ENCODE peak calls at places on chromosomes 13 and 19, in six cellular contexts. One of them, this sample, is unnamed.
A peak's percentile ranks its signal among the peaks of the same experiment; 100 is the strongest.

GRCh38 chr19:14080887-14081796 is 4.4 kb downstream of the C19orf67 start:
- DNase-seq in stimulated activated CD8-positive, alpha-beta memory T cell treated with anti-CD3 and anti-CD28 coated beads, Interleukin-15, amount 100 ng/mL, for 24 hours: peak; percentile 97
- DNase-seq in DMS79 treated with DMSO at 0.1 percent for 48 hours: peak; percentile 98
- DNase-seq in heart right ventricle: peak; percentile 100
- DNase-seq in stimulated activated CD4-positive, alpha-beta T cell treated with anti-CD3 and anti-CD28 coated beads, TNF-alpha, amount 100 ng/mL, for 48 hours: peak; percentile 96
- DNase-seq in WTC11: peak; percentile 100
- DNase-seq in this sample: peak; percentile 99

GRCh38 chr13:57704031-57704430 is 72.5 kb downstream of the PCDH17 start:
- DNase-seq in stimulated activated CD8-positive, alpha-beta memory T cell treated with anti-CD3 and anti-CD28 coated beads, Interleukin-15, amount 100 ng/mL, for 24 hours: no peak
- DNase-seq in DMS79 treated with DMSO at 0.1 percent for 48 hours: no peak
- DNase-seq in stimulated activated CD4-positive, alpha-beta T cell treated with anti-CD3 and anti-CD28 coated beads, TNF-alpha, amount 100 ng/mL, for 48 hours: no peak
- DNase-seq in heart right ventricle: no peak
- DNase-seq in WTC11: no peak
- DNase-seq in this sample: no peak

GRCh38 chr19:7554990-7555864 is 19.7 kb downstream of the PNPLA6 start:
- DNase-seq in DMS79 treated with DMSO at 0.1 percent for 48 hours: no peak
- DNase-seq in heart right ventricle: no peak
- DNase-seq in WTC11: peak; percentile 92
- DNase-seq in stimulated activated CD8-positive, alpha-beta memory T cell treated with anti-CD3 and anti-CD28 coated beads, Interleukin-15, amount 100 ng/mL, for 24 hours: no peak
- DNase-seq in stimulated activated CD4-positive, alpha-beta T cell treated with anti-CD3 and anti-CD28 coated beads, TNF-alpha, amount 100 ng/mL, for 48 hours: peak; percentile 22
- DNase-seq in this sample: no peak

GRCh38 chr19:47848871-47849473 is 10.1 kb upstream of the TPRX2 start:
- DNase-seq in heart right ventricle: no peak
- DNase-seq in WTC11: peak; percentile 85
- DNase-seq in DMS79 treated with DMSO at 0.1 percent for 48 hours: no peak
- DNase-seq in stimulated activated CD4-positive, alpha-beta T cell treated with anti-CD3 and anti-CD28 coated beads, TNF-alpha, amount 100 ng/mL, for 48 hours: peak; percentile 41
- DNase-seq in stimulated activated CD8-positive, alpha-beta memory T cell treated with anti-CD3 and anti-CD28 coated beads, Interleukin-15, amount 100 ng/mL, for 24 hours: no peak
- DNase-seq in this sample: no peak

GRCh38 chr13:98822238-98822606 is 69.8 kb upstream of the SLC15A1 start:
- DNase-seq in stimulated activated CD8-positive, alpha-beta memory T cell treated with anti-CD3 and anti-CD28 coated beads, Interleukin-15, amount 100 ng/mL, for 24 hours: no peak
- DNase-seq in DMS79 treated with DMSO at 0.1 percent for 48 hours: no peak
- DNase-seq in WTC11: no peak
- DNase-seq in heart right ventricle: no peak
- DNase-seq in stimulated activated CD4-positive, alpha-beta T cell treated with anti-CD3 and anti-CD28 coated beads, TNF-alpha, amount 100 ng/mL, for 48 hours: no peak
- DNase-seq in this sample: no peak

GRCh38 chr13:51913421-51914136 is 51.8 kb downstream of the CCDC70 start:
- DNase-seq in WTC11: peak; percentile 36
- DNase-seq in stimulated activated CD8-positive, alpha-beta memory T cell treated with anti-CD3 and anti-CD28 coated beads, Interleukin-15, amount 100 ng/mL, for 24 hours: no peak
- DNase-seq in DMS79 treated with DMSO at 0.1 percent for 48 hours: no peak
- DNase-seq in stimulated activated CD4-positive, alpha-beta T cell treated with anti-CD3 and anti-CD28 coated beads, TNF-alpha, amount 100 ng/mL, for 48 hours: no peak
- DNase-seq in heart right ventricle: peak; percentile 12
- DNase-seq in this sample: no peak

GRCh38 chr13:36907801-36908200 is 12.2 kb downstream of the SMAD9 start:
- DNase-seq in WTC11: no peak
- DNase-seq in stimulated activated CD8-positive, alpha-beta memory T cell treated with anti-CD3 and anti-CD28 coated beads, Interleukin-15, amount 100 ng/mL, for 24 hours: no peak
- DNase-seq in heart right ventricle: no peak
- DNase-seq in DMS79 treated with DMSO at 0.1 percent for 48 hours: no peak
- DNase-seq in stimulated activated CD4-positive, alpha-beta T cell treated with anti-CD3 and anti-CD28 coated beads, TNF-alpha, amount 100 ng/mL, for 48 hours: no peak
- DNase-seq in this sample: no peak

GRCh38 chr13:80133631-80134083 is 207.3 kb downstream of the SPRY2 start:
- DNase-seq in WTC11: no peak
- DNase-seq in DMS79 treated with DMSO at 0.1 percent for 48 hours: no peak
- DNase-seq in stimulated activated CD8-positive, alpha-beta memory T cell treated with anti-CD3 and anti-CD28 coated beads, Interleukin-15, amount 100 ng/mL, for 24 hours: no peak
- DNase-seq in stimulated activated CD4-positive, alpha-beta T cell treated with anti-CD3 and anti-CD28 coated beads, TNF-alpha, amount 100 ng/mL, for 48 hours: no peak
- DNase-seq in heart right ventricle: peak; percentile 17
- DNase-seq in this sample: no peak

GRCh38 chr13:59856281-59856810 is 307.4 kb downstream of the DIAPH3 start:
- DNase-seq in stimulated activated CD8-positive, alpha-beta memory T cell treated with anti-CD3 and anti-CD28 coated beads, Interleukin-15, amount 100 ng/mL, for 24 hours: no peak
- DNase-seq in stimulated activated CD4-positive, alpha-beta T cell treated with anti-CD3 and anti-CD28 coated beads, TNF-alpha, amount 100 ng/mL, for 48 hours: no peak
- DNase-seq in DMS79 treated with DMSO at 0.1 percent for 48 hours: no peak
- DNase-seq in heart right ventricle: no peak
- DNase-seq in WTC11: no peak
- DNase-seq in this sample: no peak

GRCh38 chr13:36480726-36481485 is 48.6 kb downstream of the CCNA1 start:
- DNase-seq in DMS79 treated with DMSO at 0.1 percent for 48 hours: no peak
- DNase-seq in heart right ventricle: no peak
- DNase-seq in stimulated activated CD4-positive, alpha-beta T cell treated with anti-CD3 and anti-CD28 coated beads, TNF-alpha, amount 100 ng/mL, for 48 hours: no peak
- DNase-seq in WTC11: no peak
- DNase-seq in stimulated activated CD8-positive, alpha-beta memory T cell treated with anti-CD3 and anti-CD28 coated beads, Interleukin-15, amount 100 ng/mL, for 24 hours: no peak
- DNase-seq in this sample: no peak